ENCODE peak calls at places on chromosomes 7 and 10, in seven cellular contexts. One of them, this sample, is unnamed.
A peak's percentile ranks its signal among the peaks of the same experiment; 100 is the strongest.

GRCh38 chr10:1559731-1560130 is 177.6 kb downstream of the ADARB2 start:
- DNase-seq in hepatocyte: no peak
- DNase-seq in epithelial cell of esophagus: no peak
- DNase-seq in right atrium auricular region: no peak
- DNase-seq in heart right ventricle: no peak
- DNase-seq in skeletal muscle cell: no peak
- DNase-seq in foreskin fibroblast: no peak
- DNase-seq in this sample: peak; percentile 21

GRCh38 chr10:24425151-24425550 is 216.2 kb downstream of the KIAA1217 start:
- DNase-seq in hepatocyte: no peak
- DNase-seq in epithelial cell of esophagus: no peak
- DNase-seq in right atrium auricular region: no peak
- DNase-seq in heart right ventricle: no peak
- DNase-seq in skeletal muscle cell: no peak
- DNase-seq in foreskin fibroblast: no peak
- DNase-seq in this sample: no peak

GRCh38 chr7:95700917-95701316 is 71.4 kb upstream of the DYNC1I1 start:
- DNase-seq in hepatocyte: no peak
- DNase-seq in epithelial cell of esophagus: no peak
- DNase-seq in right atrium auricular region: no peak
- DNase-seq in heart right ventricle: no peak
- DNase-seq in skeletal muscle cell: no peak
- DNase-seq in foreskin fibroblast: no peak
- DNase-seq in this sample: no peak

GRCh38 chr7:43535031-43535451 is 47.9 kb upstream of the STK17A start:
- DNase-seq in hepatocyte: no peak
- DNase-seq in epithelial cell of esophagus: peak; percentile 49
- DNase-seq in right atrium auricular region: no peak
- DNase-seq in heart right ventricle: no peak
- DNase-seq in skeletal muscle cell: peak; percentile 88
- DNase-seq in foreskin fibroblast: peak; percentile 78
- DNase-seq in this sample: no peak

GRCh38 chr10:29895436-29895835 is 163.9 kb downstream of the JCAD start:
- DNase-seq in hepatocyte: peak; percentile 37
- DNase-seq in epithelial cell of esophagus: peak; percentile 26
- DNase-seq in right atrium auricular region: peak; percentile 78
- DNase-seq in heart right ventricle: peak; percentile 59
- DNase-seq in skeletal muscle cell: peak; percentile 91
- DNase-seq in foreskin fibroblast: peak; percentile 95
- DNase-seq in this sample: peak; percentile 93

GRCh38 chr10:110919971-110920881 is 822 bp downstream of the SHOC2 start:
- DNase-seq in hepatocyte: peak; percentile 52
- DNase-seq in epithelial cell of esophagus: peak; percentile 43
- DNase-seq in right atrium auricular region: peak; percentile 62
- DNase-seq in heart right ventricle: peak; percentile 42
- DNase-seq in skeletal muscle cell: no peak
- DNase-seq in foreskin fibroblast: peak; percentile 42
- DNase-seq in this sample: no peak

GRCh38 chr10:929965-930364 is 1.5 kb downstream of the LARP4B start:
- DNase-seq in hepatocyte: no peak
- DNase-seq in epithelial cell of esophagus: no peak
- DNase-seq in right atrium auricular region: no peak
- DNase-seq in heart right ventricle: no peak
- DNase-seq in skeletal muscle cell: no peak
- DNase-seq in foreskin fibroblast: no peak
- DNase-seq in this sample: no peak

GRCh38 chr10:113071446-113071845 is 121.4 kb downstream of the TCF7L2 start:
- DNase-seq in hepatocyte: no peak
- DNase-seq in epithelial cell of esophagus: no peak
- DNase-seq in right atrium auricular region: peak; percentile 77
- DNase-seq in heart right ventricle: peak; percentile 76
- DNase-seq in skeletal muscle cell: no peak
- DNase-seq in foreskin fibroblast: no peak
- DNase-seq in this sample: peak; percentile 81

GRCh38 chr7:125032943-125033342 is 103.3 kb upstream of the POT1 start:
- DNase-seq in hepatocyte: no peak
- DNase-seq in epithelial cell of esophagus: no peak
- DNase-seq in right atrium auricular region: no peak
- DNase-seq in heart right ventricle: no peak
- DNase-seq in skeletal muscle cell: no peak
- DNase-seq in foreskin fibroblast: no peak
- DNase-seq in this sample: no peak

GRCh38 chr7:131383417-131383816 is 55.7 kb downstream of the MKLN1 start:
- DNase-seq in hepatocyte: no peak
- DNase-seq in epithelial cell of esophagus: no peak
- DNase-seq in right atrium auricular region: no peak
- DNase-seq in heart right ventricle: no peak
- DNase-seq in skeletal muscle cell: no peak
- DNase-seq in foreskin fibroblast: no peak
- DNase-seq in this sample: no peak

GRCh38 chr10:77881636-77882035 is 44.9 kb downstream of the DLG5 start:
- DNase-seq in hepatocyte: no peak
- DNase-seq in epithelial cell of esophagus: no peak
- DNase-seq in right atrium auricular region: no peak
- DNase-seq in heart right ventricle: no peak
- DNase-seq in skeletal muscle cell: no peak
- DNase-seq in foreskin fibroblast: no peak
- DNase-seq in this sample: no peak

GRCh38 chr7:16764942-16765341 is 11.4 kb downstream of the TSPAN13 start:
- DNase-seq in hepatocyte: no peak
- DNase-seq in epithelial cell of esophagus: no peak
- DNase-seq in right atrium auricular region: no peak
- DNase-seq in heart right ventricle: no peak
- DNase-seq in skeletal muscle cell: no peak
- DNase-seq in foreskin fibroblast: no peak
- DNase-seq in this sample: no peak

GRCh38 chr10:36779238-36779846 is 346.1 kb upstream of the ANKRD30A start:
- DNase-seq in hepatocyte: peak; percentile 71
- DNase-seq in epithelial cell of esophagus: peak; percentile 75
- DNase-seq in right atrium auricular region: no peak
- DNase-seq in heart right ventricle: no peak
- DNase-seq in skeletal muscle cell: peak; percentile 39
- DNase-seq in foreskin fibroblast: peak; percentile 52
- DNase-seq in this sample: no peak

GRCh38 chr7:20828947-20829346 is 42.3 kb upstream of the SP8 start:
- DNase-seq in hepatocyte: no peak
- DNase-seq in epithelial cell of esophagus: no peak
- DNase-seq in right atrium auricular region: no peak
- DNase-seq in heart right ventricle: no peak
- DNase-seq in skeletal muscle cell: no peak
- DNase-seq in foreskin fibroblast: no peak
- DNase-seq in this sample: no peak

GRCh38 chr7:53611043-53611442 is 575.6 kb downstream of the POM121L12 start:
- DNase-seq in hepatocyte: no peak
- DNase-seq in epithelial cell of esophagus: peak; percentile 45
- DNase-seq in right atrium auricular region: no peak
- DNase-seq in heart right ventricle: no peak
- DNase-seq in skeletal muscle cell: no peak
- DNase-seq in foreskin fibroblast: no peak
- DNase-seq in this sample: no peak

GRCh38 chr10:102247724-102248123 is 2.4 kb downstream of the GBF1 start:
- DNase-seq in hepatocyte: no peak
- DNase-seq in epithelial cell of esophagus: no peak
- DNase-seq in right atrium auricular region: no peak
- DNase-seq in heart right ventricle: no peak
- DNase-seq in skeletal muscle cell: no peak
- DNase-seq in foreskin fibroblast: no peak
- DNase-seq in this sample: no peak

GRCh38 chr7:43763183-43763582 is 4.7 kb downstream of the BLVRA start:
- DNase-seq in hepatocyte: no peak
- DNase-seq in epithelial cell of esophagus: no peak
- DNase-seq in right atrium auricular region: no peak
- DNase-seq in heart right ventricle: no peak
- DNase-seq in skeletal muscle cell: no peak
- DNase-seq in foreskin fibroblast: no peak
- DNase-seq in this sample: no peak

GRCh38 chr7:140349172-140349771 is 49.1 kb downstream of the SLC37A3 start:
- DNase-seq in hepatocyte: no peak
- DNase-seq in epithelial cell of esophagus: no peak
- DNase-seq in right atrium auricular region: no peak
- DNase-seq in heart right ventricle: no peak
- DNase-seq in skeletal muscle cell: no peak
- DNase-seq in foreskin fibroblast: peak; percentile 45
- DNase-seq in this sample: no peak

GRCh38 chr10:122149607-122150505 is 121.2 kb upstream of the BTBD16 start:
- DNase-seq in hepatocyte: no peak
- DNase-seq in epithelial cell of esophagus: no peak
- DNase-seq in right atrium auricular region: peak; percentile 91
- DNase-seq in heart right ventricle: peak; percentile 64
- DNase-seq in skeletal muscle cell: peak; percentile 79
- DNase-seq in foreskin fibroblast: peak; percentile 75
- DNase-seq in this sample: no peak

GRCh38 chr10:8817303-8817702 is 762.8 kb downstream of the GATA3 start:
- DNase-seq in hepatocyte: no peak
- DNase-seq in epithelial cell of esophagus: peak; percentile 89
- DNase-seq in right atrium auricular region: no peak
- DNase-seq in heart right ventricle: no peak
- DNase-seq in skeletal muscle cell: no peak
- DNase-seq in foreskin fibroblast: no peak
- DNase-seq in this sample: no peak

GRCh38 chr7:18040196-18040595 is 12.6 kb upstream of the PRPS1L1 start:
- DNase-seq in hepatocyte: no peak
- DNase-seq in epithelial cell of esophagus: peak; percentile 29
- DNase-seq in right atrium auricular region: no peak
- DNase-seq in heart right ventricle: no peak
- DNase-seq in skeletal muscle cell: peak; percentile 25
- DNase-seq in foreskin fibroblast: peak; percentile 61
- DNase-seq in this sample: no peak

GRCh38 chr10:12350925-12351324 is 1.6 kb downstream of the CAMK1D start:
- DNase-seq in hepatocyte: no peak
- DNase-seq in epithelial cell of esophagus: no peak
- DNase-seq in right atrium auricular region: no peak
- DNase-seq in heart right ventricle: no peak
- DNase-seq in skeletal muscle cell: no peak
- DNase-seq in foreskin fibroblast: peak; percentile 25
- DNase-seq in this sample: no peak

GRCh38 chr10:76071638-76072317 is 640.4 kb downstream of the LRMDA start:
- DNase-seq in hepatocyte: no peak
- DNase-seq in epithelial cell of esophagus: no peak
- DNase-seq in right atrium auricular region: no peak
- DNase-seq in heart right ventricle: no peak
- DNase-seq in skeletal muscle cell: no peak
- DNase-seq in foreskin fibroblast: no peak
- DNase-seq in this sample: no peak

DNA sequence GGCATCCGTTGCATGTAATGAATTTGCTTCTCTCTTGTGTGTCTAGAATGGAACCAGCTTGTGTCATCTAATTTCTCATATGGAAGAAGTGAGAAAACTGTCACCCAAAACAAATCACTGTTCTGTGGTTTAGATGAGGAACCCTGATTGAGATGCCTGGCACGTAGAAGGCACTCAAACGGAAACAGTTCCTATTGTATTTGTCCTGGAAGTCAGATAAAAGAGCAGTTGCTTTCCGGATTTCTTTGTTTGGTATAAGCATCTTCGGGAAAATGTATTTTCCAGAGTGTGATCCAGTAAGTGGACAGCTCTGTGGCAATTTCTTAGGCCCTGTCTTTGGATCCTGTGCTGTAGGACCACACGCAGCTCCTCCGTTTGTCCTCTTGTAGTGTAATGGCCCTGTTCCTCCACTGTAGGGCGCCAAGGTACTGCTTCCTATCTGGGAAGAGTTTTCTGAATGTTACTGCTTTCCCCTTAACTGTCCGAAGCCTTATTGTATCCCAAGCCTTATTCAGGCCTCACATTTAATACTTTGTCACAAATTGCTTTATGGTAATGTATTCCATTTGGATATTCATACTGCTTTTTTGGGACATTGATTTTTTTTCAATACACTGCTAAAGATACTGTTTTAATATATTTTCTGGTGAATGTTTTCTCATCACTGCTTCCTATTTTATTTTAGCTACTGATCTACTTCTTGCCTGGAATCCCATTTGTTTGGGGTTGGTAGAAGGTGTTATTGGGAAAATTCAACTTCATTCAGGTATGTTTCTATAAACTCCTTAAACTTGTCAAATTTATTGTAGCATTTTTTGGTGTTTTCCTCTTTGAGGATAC is 24.8 kb downstream of the INPP5F start:
- DNase-seq in hepatocyte: peak; percentile 86
- DNase-seq in epithelial cell of esophagus: peak; percentile 80
- DNase-seq in right atrium auricular region: peak; percentile 78
- DNase-seq in heart right ventricle: peak; percentile 29
- DNase-seq in skeletal muscle cell: peak; percentile 59
- DNase-seq in foreskin fibroblast: peak; percentile 88
- DNase-seq in this sample: peak; percentile 87
- H3K4me3 ChIP-seq in hepatocyte: no peak overlapping the region
- H3K4me3 ChIP-seq in epithelial cell of esophagus: no peak overlapping the region
- H3K4me3 ChIP-seq in right atrium auricular region: no peak overlapping the region
- H3K4me3 ChIP-seq in heart right ventricle: no peak overlapping the region
- H3K4me3 ChIP-seq in skeletal muscle cell: no peak overlapping the region
- H3K4me3 ChIP-seq in foreskin fibroblast: no peak overlapping the region
- H3K4me3 ChIP-seq in this sample: no peak overlapping the region

DNA sequence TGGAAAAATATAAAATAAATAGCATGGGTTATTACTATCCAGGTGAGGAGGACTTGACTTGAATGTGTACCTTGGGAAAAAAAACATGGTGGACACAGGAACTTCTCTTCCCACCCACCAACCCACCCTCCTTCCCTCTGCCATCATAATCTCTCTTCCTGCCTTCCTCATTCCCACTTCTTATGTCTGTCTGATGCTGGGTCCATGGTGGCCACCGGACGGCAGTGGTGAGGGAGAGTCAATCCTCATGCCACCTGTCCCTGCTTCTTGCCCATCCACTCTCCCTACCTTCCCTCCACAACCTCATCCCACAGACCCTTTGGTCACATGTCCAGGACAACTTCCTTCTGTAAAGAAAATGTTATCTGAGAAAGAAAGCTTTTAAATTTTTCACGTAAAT is 104.7 kb downstream of the PIP4K2A start:
- DNase-seq in hepatocyte: no peak
- DNase-seq in epithelial cell of esophagus: no peak
- DNase-seq in right atrium auricular region: no peak
- DNase-seq in heart right ventricle: no peak
- DNase-seq in skeletal muscle cell: no peak
- DNase-seq in foreskin fibroblast: no peak
- DNase-seq in this sample: no peak
- H3K4me3 ChIP-seq in hepatocyte: no peak overlapping the region
- H3K4me3 ChIP-seq in epithelial cell of esophagus: no peak overlapping the region
- H3K4me3 ChIP-seq in right atrium auricular region: no peak overlapping the region
- H3K4me3 ChIP-seq in heart right ventricle: no peak overlapping the region
- H3K4me3 ChIP-seq in skeletal muscle cell: no peak overlapping the region
- H3K4me3 ChIP-seq in foreskin fibroblast: no peak overlapping the region
- H3K4me3 ChIP-seq in this sample: no peak overlapping the region

DNA sequence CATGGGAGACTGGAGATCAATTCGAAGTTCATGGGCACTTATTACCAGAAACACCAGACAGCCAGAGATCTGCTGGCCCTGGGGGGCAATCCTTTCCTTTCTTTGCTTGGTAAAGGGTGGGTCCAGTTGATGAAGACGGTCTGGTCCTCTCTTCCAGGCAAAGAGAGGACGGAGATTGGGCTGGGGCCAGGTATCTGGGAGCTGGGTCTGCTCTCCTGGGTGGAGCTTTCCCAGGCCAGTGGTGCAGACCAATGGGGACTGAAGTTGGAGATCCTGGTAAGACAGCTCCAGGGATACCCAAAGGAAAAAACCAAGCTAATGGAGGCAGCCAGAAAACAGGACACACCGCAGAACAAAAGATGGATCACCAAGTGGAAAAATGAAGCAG is 18.3 kb downstream of the NOD1 start:
- DNase-seq in hepatocyte: no peak
- DNase-seq in epithelial cell of esophagus: no peak
- DNase-seq in right atrium auricular region: no peak
- DNase-seq in heart right ventricle: no peak
- DNase-seq in skeletal muscle cell: no peak
- DNase-seq in foreskin fibroblast: no peak
- DNase-seq in this sample: no peak
- H3K4me3 ChIP-seq in hepatocyte: no peak overlapping the region
- H3K4me3 ChIP-seq in epithelial cell of esophagus: no peak overlapping the region
- H3K4me3 ChIP-seq in right atrium auricular region: no peak overlapping the region
- H3K4me3 ChIP-seq in heart right ventricle: no peak overlapping the region
- H3K4me3 ChIP-seq in skeletal muscle cell: no peak overlapping the region
- H3K4me3 ChIP-seq in foreskin fibroblast: no peak overlapping the region
- H3K4me3 ChIP-seq in this sample: no peak overlapping the region

GRCh38 chr10:79349766-79350406 is 2.6 kb downstream of the PPIF start:
- DNase-seq in hepatocyte: no peak
- DNase-seq in epithelial cell of esophagus: peak; percentile 59
- DNase-seq in right atrium auricular region: peak; percentile 48
- DNase-seq in heart right ventricle: no peak
- DNase-seq in skeletal muscle cell: no peak
- DNase-seq in foreskin fibroblast: no peak
- DNase-seq in this sample: no peak
- H3K4me3 ChIP-seq in hepatocyte: no peak overlapping the region
- H3K4me3 ChIP-seq in epithelial cell of esophagus: no peak overlapping the region
- H3K4me3 ChIP-seq in right atrium auricular region: no peak overlapping the region
- H3K4me3 ChIP-seq in heart right ventricle: no peak overlapping the region
- H3K4me3 ChIP-seq in skeletal muscle cell: no peak overlapping the region
- H3K4me3 ChIP-seq in foreskin fibroblast: no peak overlapping the region
- H3K4me3 ChIP-seq in this sample: no peak overlapping the region

This sample was measured in ascending aorta.